ENCODE peak calls at places on chromosomes 12 and 14, in six cellular contexts. Z is adipocyte, A is neural progenitor cell, E is neuronal stem cell, J is heart right ventricle, Q is heart left ventricle. M is an unnamed sample.

GRCh38 chr14:71491925-71492324 is 440.3 kb upstream of the RGS6 start:
- DNase-seq in Z (no peak), A (no peak), E (no peak), J (no peak), Q (no peak), M (no peak)

GRCh38 chr14:105529506-105530445 is 3.4 kb downstream of the TMEM121 start:
- DNase-seq in Z (no peak), A (no peak), E (no peak), J (peak; percentile 66), Q (peak; percentile 61), M (peak; percentile 66)

GRCh38 chr12:102216086-102216691 is 18.6 kb upstream of the PMCH start:
- DNase-seq in Z (peak; percentile 69), A (no peak), E (no peak), J (no peak), Q (no peak), M (no peak)

GRCh38 chr12:47095446-47096236 is 15.9 kb upstream of the AMIGO2 start:
- DNase-seq in Z (peak; percentile 55), A (no peak), E (no peak), J (no peak), Q (no peak), M (no peak)

GRCh38 chr12:23222801-23223200 is 597.8 kb downstream of the ETNK1 start:
- DNase-seq in Z (no peak), A (no peak), E (no peak), J (no peak), Q (no peak), M (no peak)

GRCh38 chr12:71683633-71684032 is 2.2 kb upstream of the TMEM19 start:
- DNase-seq in Z (no peak), A (no peak), E (no peak), J (no peak), Q (no peak), M (no peak)

GRCh38 chr12:69039881-69040280 is 106.9 kb upstream of the CPM start:
- DNase-seq in Z (no peak), A (no peak), E (no peak), J (no peak), Q (no peak), M (no peak)

GRCh38 chr14:95024380-95024779 is 132.9 kb downstream of the DICER1 start:
- DNase-seq in Z (no peak), A (no peak), E (no peak), J (no peak), Q (no peak), M (no peak)

GRCh38 chr12:108701779-108702435 is 29.4 kb downstream of the CORO1C start:
- DNase-seq in Z (no peak), A (no peak), E (no peak), J (no peak), Q (no peak), M (no peak)

GRCh38 chr14:99862111-99862510 is 68.9 kb downstream of the EML1 start:
- DNase-seq in Z (no peak), A (no peak), E (no peak), J (no peak), Q (no peak), M (no peak)

GRCh38 chr12:106954462-106955376 is 988 bp upstream of the TMEM263 start:
- DNase-seq in Z (peak; percentile 59), A (peak; percentile 25), E (no peak), J (peak; percentile 39), Q (peak; percentile 38), M (peak; percentile 38)

GRCh38 chr12:105053116-105053572 is 31.1 kb downstream of the ALDH1L2 start:
- DNase-seq in Z (peak; percentile 90), A (peak; percentile 85), E (peak; percentile 79), J (peak; percentile 55), Q (peak; percentile 38), M (peak; percentile 83)

GRCh38 chr12:57001448-57001906 is 4.9 kb downstream of the ZBTB39 start:
- DNase-seq in Z (peak; percentile 62), A (peak; percentile 88), E (peak; percentile 78), J (peak; percentile 62), Q (peak; percentile 62), M (peak; percentile 55)

GRCh38 chr14:22118894-22119477 is 445.4 kb upstream of the OR4E1 start:
- DNase-seq in Z (no peak), A (no peak), E (no peak), J (no peak), Q (no peak), M (no peak)

DNA sequence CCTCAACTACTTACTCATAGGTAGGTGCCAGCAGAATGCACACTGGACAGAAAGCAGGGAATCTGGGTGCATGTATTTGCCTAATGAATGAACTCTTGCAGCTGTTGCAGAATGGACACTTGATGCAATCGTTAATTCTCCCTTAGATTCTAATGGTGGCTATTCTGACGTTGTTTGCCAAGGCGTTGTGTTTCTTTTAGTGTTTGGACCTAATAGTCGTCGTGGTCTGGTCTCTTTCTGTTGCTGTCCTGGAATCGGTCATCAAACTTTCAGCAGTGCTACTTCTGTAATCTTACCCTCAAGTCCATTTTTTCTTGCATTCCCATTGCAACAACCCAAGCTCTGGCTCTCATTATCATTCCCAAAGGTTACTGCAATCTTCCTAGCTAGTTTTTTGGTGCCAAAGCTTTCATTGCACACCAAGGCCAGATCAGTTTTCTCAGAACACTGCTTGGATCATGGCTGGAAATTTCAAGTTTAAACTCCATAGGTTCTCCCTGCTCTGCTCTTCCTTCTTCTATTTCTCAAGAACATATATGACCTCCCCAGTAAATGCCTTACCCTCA is 31.3 kb downstream of the BMP4 start:
- DNase-seq in Z (peak; percentile 80), A (no peak), E (no peak), J (no peak), Q (no peak), M (no peak)
- H3K36me3 ChIP-seq in Z (no peaks in the 10 kb centered on the region), A (no peaks in the 10 kb centered on the region), E (no peaks in the 10 kb centered on the region), J (no peaks in the 10 kb centered on the region), Q (no peaks in the 10 kb centered on the region), M (no peaks in the 10 kb centered on the region)

GRCh38 chr12:100199023-100199346 is 1.6 kb upstream of the ACTR6 start:
- DNase-seq in Z (no peak), A (no peak), E (no peak), J (no peak), Q (no peak), M (no peak)
- H3K4me3 ChIP-seq in Z (peak overlapping the region; percentile 92), A (peak overlapping the region; percentile 91), E (peak overlapping the region; percentile 54), J (peak overlapping the region; percentile 66), Q (peak overlapping the region; percentile 94), M (peak overlapping the region; percentile 90)

GRCh38 chr14:30907659-30908057 is 33.3 kb downstream of the COCH start:
- DNase-seq in Z (no peak), A (no peak), E (no peak), J (no peak), Q (no peak), M (no peak)
- H3K36me3 ChIP-seq in Z (peaks cover 79% of the 10 kb centered on the region), A (peaks cover 34% of the 10 kb centered on the region), E (peaks cover 86% of the 10 kb centered on the region), J (peaks cover 84% of the 10 kb centered on the region), Q (peaks cover 77% of the 10 kb centered on the region), M (peaks cover 40% of the 10 kb centered on the region)

GRCh38 chr12:132610051-132610759 is at the start of gene LRCOL1:
- DNase-seq in Z (peak; percentile 28), A (peak; percentile 21), E (no peak), J (peak; percentile 68), Q (peak; percentile 71), M (no peak)
- H3K4me3 ChIP-seq in Z (peak within 1 kb of the TSS; percentile 4), A (no peak within 1 kb of the TSS), E (no peak within 1 kb of the TSS), J (peak within 1 kb of the TSS; percentile 5), Q (peak within 1 kb of the TSS; percentile 40), M (peak within 1 kb of the TSS; percentile 16)

GRCh38 chr12:124418156-124418555 is 123.3 kb downstream of the RFLNA start:
- DNase-seq in Z (no peak), A (no peak), E (no peak), J (no peak), Q (no peak), M (no peak)
- H3K36me3 ChIP-seq in Z (peaks cover 19% of the 10 kb centered on the region), A (no peaks in the 10 kb centered on the region), E (peaks cover 49% of the 10 kb centered on the region), J (peaks cover 54% of the 10 kb centered on the region), Q (peaks cover 83% of the 10 kb centered on the region), M (peaks cover 8% of the 10 kb centered on the region)

DNA sequence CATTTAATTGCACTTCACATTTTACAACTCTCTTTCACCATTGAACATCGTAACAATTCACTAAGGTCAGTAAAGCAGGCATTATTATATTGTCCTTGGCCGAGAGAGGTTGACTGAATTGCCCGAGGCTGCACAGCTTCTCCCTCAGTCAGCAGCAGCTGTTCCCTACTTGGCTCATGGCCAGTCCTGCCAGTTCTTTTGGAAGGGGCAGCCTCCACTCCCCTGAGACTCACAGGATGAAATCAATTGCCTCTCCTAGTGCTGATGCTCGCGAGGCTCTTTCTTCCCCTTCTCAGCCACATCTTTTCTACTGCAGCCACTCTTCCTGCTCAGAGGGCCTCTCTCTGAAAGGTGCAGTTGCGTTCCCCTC is 79.9 kb upstream of the KCNA1 start:
- DNase-seq in Z (no peak), A (no peak), E (no peak), J (no peak), Q (no peak), M (no peak)
- H3K4me3 ChIP-seq in Z (no peak overlapping the region), A (no peak overlapping the region), E (no peak overlapping the region), J (no peak overlapping the region), Q (no peak overlapping the region), M (no peak overlapping the region)

DNA sequence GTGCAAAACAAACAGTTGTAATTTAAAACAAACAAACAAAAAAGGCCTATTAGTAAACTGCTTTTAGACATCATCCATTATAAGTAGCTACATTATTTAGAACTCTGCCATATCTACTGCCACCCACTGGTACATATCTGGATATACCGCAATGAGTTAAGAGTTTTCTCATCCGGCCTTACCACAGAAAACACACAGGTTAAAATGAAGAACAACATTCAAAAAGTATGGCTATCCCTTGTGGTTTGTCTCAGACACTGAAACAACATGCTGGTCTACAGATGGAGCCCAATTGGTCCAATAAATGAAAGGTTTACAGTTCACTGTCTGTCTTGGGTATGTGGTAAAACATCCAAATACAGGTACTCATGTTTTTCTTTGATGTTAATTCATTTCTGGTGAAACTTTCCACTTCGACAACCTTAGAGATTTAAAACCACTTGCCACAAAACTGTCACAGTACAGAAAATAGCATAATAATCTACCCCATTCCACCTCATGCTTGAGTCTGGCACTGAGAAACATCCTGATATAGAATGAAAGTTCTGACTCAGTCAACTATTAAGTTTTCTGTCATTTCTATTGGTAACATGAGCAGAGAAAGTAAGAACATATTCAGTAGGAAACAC is 354.3 kb downstream of the CEP128 start:
- DNase-seq in Z (peak; percentile 56), A (peak; percentile 32), E (no peak), J (no peak), Q (no peak), M (no peak)
- H3K36me3 ChIP-seq in Z (no peaks in the 10 kb centered on the region), A (no peaks in the 10 kb centered on the region), E (no peaks in the 10 kb centered on the region), J (no peaks in the 10 kb centered on the region), Q (no peaks in the 10 kb centered on the region), M (no peaks in the 10 kb centered on the region)

M was measured in tibial artery.